ENCODE peak calls at places on chromosomes 7 and 10, in eight cellular contexts. M is GM13977; I is A172; Y is stimulated activated CD4-positive, alpha-beta T cell treated with anti-CD3 and anti-CD28 coated beads, TNF-alpha, amount 100 ng/mL, for 24 hours; D is NCI-H1092; N is HTR-8/SVneo; Q is endodermal cell; A is amniotic epithelial cell. Z is an unnamed sample.

GRCh38 chr7:27822245-27822644 is 82.3 kb downstream of the TAX1BP1 start:
- DNase-seq in A (no peak), Y (no peak), D (no peak), Q (no peak), M (no peak), I (no peak), N (no peak), Z (no peak)

GRCh38 chr10:129505500-129506075 is 38.5 kb downstream of the MGMT start:
- DNase-seq in N (no peak), M (no peak), I (no peak), Q (no peak), A (no peak), Y (no peak), D (no peak), Z (no peak)

GRCh38 chr7:69436944-69437343 is 161.3 kb upstream of the AUTS2 start:
- DNase-seq in A (no peak), Y (no peak), I (no peak), D (no peak), Q (no peak), N (no peak), M (no peak), Z (peak)

GRCh38 chr7:133021196-133021595 is 60.7 kb downstream of the CHCHD3 start:
- DNase-seq in Q (no peak), D (no peak), I (no peak), N (no peak), Y (no peak), M (no peak), A (no peak), Z (peak)

GRCh38 chr7:131040467-131040932 is 287.2 kb upstream of the MKLN1 start:
- DNase-seq in M (peak), I (peak), D (peak), Q (peak), A (peak), Y (no peak), N (peak), Z (peak)

GRCh38 chr7:153682628-153683027 is 369.6 kb upstream of the DPP6 start:
- DNase-seq in D (no peak), Y (no peak), N (no peak), M (no peak), Q (peak), A (no peak), I (no peak), Z (no peak)

GRCh38 chr7:142188846-142189245 is 69.0 kb downstream of the PRSS58 start:
- DNase-seq in D (no peak), A (no peak), I (no peak), Y (no peak), M (no peak), Q (no peak), N (no peak), Z (no peak)

GRCh38 chr7:87984088-87984487 is 50.0 kb downstream of the ADAM22 start:
- DNase-seq in N (no peak), I (no peak), D (no peak), Q (no peak), Y (no peak), A (no peak), M (no peak), Z (no peak)

GRCh38 chr10:104049497-104050250 is 36.0 kb downstream of the COL17A1 start:
- DNase-seq in D (no peak), I (peak), A (peak), Q (peak), Y (no peak), M (no peak), N (peak), Z (no peak)

GRCh38 chr7:36019966-36020365 is 133.1 kb upstream of the EEPD1 start:
- DNase-seq in D (no peak), M (no peak), I (no peak), Y (no peak), N (no peak), Q (peak), A (no peak), Z (no peak)

GRCh38 chr7:30433082-30433481 is 45.5 kb downstream of the NOD1 start:
- DNase-seq in N (no peak), M (no peak), Y (no peak), I (no peak), Q (peak), D (no peak), A (peak), Z (no peak)

GRCh38 chr7:55770778-55771177 is 91.8 kb downstream of the SEPTIN14 start:
- DNase-seq in Q (no peak), A (no peak), D (no peak), I (peak), Y (no peak), N (no peak), M (no peak), Z (no peak)

GRCh38 chr7:156178214-156178613 is 366.0 kb upstream of the SHH start:
- DNase-seq in Q (peak), Y (no peak), N (no peak), M (no peak), D (no peak), A (no peak), I (no peak), Z (no peak)

GRCh38 chr7:68155676-68156075 is 1159.0 kb downstream of the TYW1 start:
- DNase-seq in M (no peak), N (no peak), I (peak), D (no peak), Q (no peak), Y (no peak), A (no peak), Z (no peak)

GRCh38 chr10:68837626-68838322 is 10.4 kb downstream of the STOX1 start:
- DNase-seq in A (no peak), N (no peak), I (no peak), M (no peak), Q (no peak), Y (no peak), D (no peak), Z (no peak)

GRCh38 chr7:42460948-42461347 is 223.9 kb upstream of the GLI3 start:
- DNase-seq in D (no peak), I (no peak), N (no peak), M (no peak), Y (no peak), A (peak), Q (no peak), Z (no peak)

GRCh38 chr7:158814637-158815036 is 14.7 kb downstream of the ESYT2 start:
- DNase-seq in A (no peak), M (no peak), Q (no peak), N (no peak), Y (no peak), D (no peak), I (no peak), Z (no peak)

GRCh38 chr10:35025916-35026315 is 64.2 kb downstream of the CUL2 start:
- DNase-seq in M (no peak), Q (no peak), N (no peak), Y (no peak), A (peak), D (no peak), I (peak), Z (peak)

GRCh38 chr7:90209776-90210175 is 1.8 kb upstream of the STEAP2 start:
- DNase-seq in Y (no peak), N (no peak), M (no peak), Q (no peak), A (no peak), D (no peak), I (no peak), Z (no peak)

GRCh38 chr7:51187941-51188340 is 128.7 kb downstream of the COBL start:
- DNase-seq in I (no peak), M (no peak), Q (peak), Y (no peak), D (no peak), A (no peak), N (no peak), Z (no peak)

GRCh38 chr10:71285180-71285545 is 33.9 kb upstream of the SLC29A3 start:
- DNase-seq in D (peak), Q (peak), M (peak), N (peak), A (peak), Y (peak), I (peak), Z (peak)

GRCh38 chr7:128092221-128092620 is 61.0 kb upstream of the LRRC4 start:
- DNase-seq in N (no peak), Y (no peak), Q (no peak), D (no peak), A (no peak), M (no peak), I (no peak), Z (no peak)

GRCh38 chr7:30908681-30909080 is 3.0 kb upstream of the AQP1 start:
- DNase-seq in Q (peak), N (no peak), A (no peak), I (no peak), M (peak), Y (no peak), D (no peak), Z (peak)

GRCh38 chr10:100742936-100743335 is 2.4 kb upstream of the PAX2 start:
- DNase-seq in N (no peak), Y (no peak), A (no peak), I (no peak), Q (peak), D (no peak), M (peak), Z (no peak)

GRCh38 chr7:36969376-36969775 is 245.1 kb upstream of the AOAH start:
- DNase-seq in N (no peak), D (no peak), Q (no peak), Y (no peak), I (no peak), A (no peak), M (no peak), Z (no peak)

GRCh38 chr7:12990440-12990839 is 303.0 kb downstream of the ARL4A start:
- DNase-seq in I (no peak), N (no peak), Q (no peak), D (no peak), A (no peak), Y (no peak), M (no peak), Z (no peak)

GRCh38 chr10:121618906-121619305 is 20.7 kb upstream of the FGFR2 start:
- DNase-seq in A (no peak), M (no peak), Y (no peak), I (no peak), D (no peak), N (no peak), Q (no peak), Z (no peak)

GRCh38 chr7:17315974-17316373 is 17.5 kb downstream of the AHR start:
- DNase-seq in N (no peak), Q (no peak), I (no peak), M (no peak), D (no peak), A (no peak), Y (no peak), Z (no peak)

GRCh38 chr7:66206909-66207240 is 1.7 kb downstream of the TPST1 start:
- DNase-seq in Q (no peak), A (no peak), M (no peak), N (no peak), I (no peak), Y (no peak), D (no peak), Z (no peak)

Z was measured in cardiac muscle cell.